ENCODE peak calls at places on chromosomes 11 and 22, in seven cellular contexts. S is RCC 7860; F is EH; C is stomach; M is NCI-H1105; B is adrenal gland; E is activated naive CD8-positive, alpha-beta T cell treated with anti-CD3 and anti-CD28 coated beads, Interleukin-2, amount 50 U/mL, for 24 hours. G is an unnamed sample.
A peak's percentile ranks its signal among the peaks of the same experiment; 100 is the strongest.

GRCh38 chr11:61999141-61999975 is 31.9 kb upstream of the FTH1 start:
- DNase-seq in S (no peak), F (peak; percentile 24), C (no peak), M (no peak), B (no peak), E (no peak), G (no peak)

GRCh38 chr11:113663567-113663966 is 42.5 kb downstream of the TMPRSS5 start:
- DNase-seq in S (peak; percentile 67), F (peak; percentile 27), C (no peak), M (no peak), B (no peak), E (no peak), G (no peak)

GRCh38 chr11:122628691-122629555 is 26.6 kb upstream of the UBASH3B start:
- DNase-seq in S (peak; percentile 42), F (peak; percentile 83), C (peak; percentile 58), M (peak; percentile 70), B (peak; percentile 78), E (peak; percentile 71), G (peak; percentile 57)

GRCh38 chr22:39994566-39995345 is at the start of gene FAM83F:
- DNase-seq in S (no peak), F (no peak), C (peak; percentile 73), M (peak; percentile 19), B (peak; percentile 19), E (peak; percentile 47), G (peak; percentile 77)

GRCh38 chr11:95375881-95376280 is 144.9 kb upstream of the SESN3 start:
- DNase-seq in S (no peak), F (no peak), C (no peak), M (no peak), B (no peak), E (no peak), G (no peak)

GRCh38 chr22:29143848-29144785 is 61.6 kb upstream of the EMID1 start:
- DNase-seq in S (no peak), F (no peak), C (peak; percentile 21), M (no peak), B (no peak), E (no peak), G (no peak)

GRCh38 chr11:70551323-70552166 is 153.2 kb downstream of the CTTN start:
- DNase-seq in S (no peak), F (no peak), C (no peak), M (no peak), B (peak; percentile 8), E (no peak), G (no peak)

GRCh38 chr11:131491503-131491902 is 121.1 kb downstream of the NTM start:
- DNase-seq in S (peak; percentile 25), F (peak; percentile 27), C (no peak), M (no peak), B (no peak), E (no peak), G (no peak)

GRCh38 chr11:62104816-62105610 is 18.8 kb upstream of the INCENP start:
- DNase-seq in S (no peak), F (peak; percentile 88), C (no peak), M (no peak), B (peak; percentile 66), E (no peak), G (no peak)

GRCh38 chr11:70398834-70399680 is 728 bp downstream of the CTTN start:
- DNase-seq in S (no peak), F (no peak), C (peak; percentile 37), M (no peak), B (no peak), E (peak; percentile 28), G (peak; percentile 15)

GRCh38 chr11:15757299-15757698 is 599.0 kb downstream of the SOX6 start:
- DNase-seq in S (no peak), F (peak; percentile 4), C (no peak), M (no peak), B (no peak), E (no peak), G (no peak)

GRCh38 chr11:10529279-10529678 is 11.7 kb downstream of the RNF141 start:
- DNase-seq in S (peak; percentile 13), F (peak; percentile 84), C (no peak), M (no peak), B (no peak), E (no peak), G (no peak)

GRCh38 chr11:15194671-15195415 is 80.1 kb downstream of the INSC start:
- DNase-seq in S (peak; percentile 39), F (peak; percentile 64), C (no peak), M (no peak), B (no peak), E (no peak), G (no peak)

GRCh38 chr11:102620858-102621561 is 4.1 kb downstream of the MMP20 start:
- DNase-seq in S (no peak), F (peak; percentile 72), C (no peak), M (no peak), B (no peak), E (no peak), G (no peak)

GRCh38 chr11:107385361-107385982 is 72.2 kb downstream of the CWF19L2 start:
- DNase-seq in S (no peak), F (peak; percentile 27), C (no peak), M (no peak), B (no peak), E (no peak), G (no peak)

GRCh38 chr22:21582801-21583740 is 15.6 kb downstream of the UBE2L3 start:
- DNase-seq in S (no peak), F (no peak), C (no peak), M (peak; percentile 69), B (no peak), E (no peak), G (no peak)

GRCh38 chr22:23520875-23521441 is 59.1 kb downstream of the IGLL1 start:
- DNase-seq in S (no peak), F (peak; percentile 48), C (no peak), M (peak; percentile 48), B (no peak), E (no peak), G (no peak)

GRCh38 chr11:113675003-113675471 is 31.1 kb downstream of the TMPRSS5 start:
- DNase-seq in S (peak; percentile 94), F (peak; percentile 95), C (no peak), M (no peak), B (no peak), E (peak; percentile 34), G (peak; percentile 9)

GRCh38 chr11:57978686-57979531 is 44.8 kb upstream of the OR9Q1 start:
- DNase-seq in S (no peak), F (no peak), C (no peak), M (no peak), B (no peak), E (no peak), G (no peak)

G was measured in body of pancreas.